ENCODE peak calls at places on chromosomes 7 and 10, in eight cellular contexts. One of them, this sample, is unnamed.

GRCh38 chr7:83469491-83469890 is 179.4 kb downstream of the SEMA3E start:
- DNase-seq in neuronal stem cell: no peak
- DNase-seq in body of pancreas: no peak
- DNase-seq in mucosa of descending colon: no peak
- DNase-seq in ovary: no peak
- DNase-seq in left ventricle myocardium inferior: no peak
- DNase-seq in mammary epithelial cell: no peak
- DNase-seq in heart left ventricle: no peak
- DNase-seq in this sample: peak; percentile 10

GRCh38 chr10:58982470-58983239 is 193.8 kb upstream of the PHYHIPL start:
- DNase-seq in neuronal stem cell: no peak
- DNase-seq in body of pancreas: no peak
- DNase-seq in mucosa of descending colon: no peak
- DNase-seq in ovary: no peak
- DNase-seq in left ventricle myocardium inferior: no peak
- DNase-seq in mammary epithelial cell: no peak
- DNase-seq in heart left ventricle: no peak
- DNase-seq in this sample: no peak

GRCh38 chr7:55056577-55057480 is 38.0 kb downstream of the EGFR start:
- DNase-seq in neuronal stem cell: no peak
- DNase-seq in body of pancreas: no peak
- DNase-seq in mucosa of descending colon: no peak
- DNase-seq in ovary: no peak
- DNase-seq in left ventricle myocardium inferior: no peak
- DNase-seq in mammary epithelial cell: no peak
- DNase-seq in heart left ventricle: no peak
- DNase-seq in this sample: peak; percentile 88

GRCh38 chr10:14466256-14466655 is 135.5 kb upstream of the FRMD4A start:
- DNase-seq in neuronal stem cell: no peak
- DNase-seq in body of pancreas: no peak
- DNase-seq in mucosa of descending colon: no peak
- DNase-seq in ovary: no peak
- DNase-seq in left ventricle myocardium inferior: no peak
- DNase-seq in mammary epithelial cell: no peak
- DNase-seq in heart left ventricle: no peak
- DNase-seq in this sample: peak; percentile 19

GRCh38 chr7:128963327-128963757 is 25.6 kb downstream of the IRF5 start:
- DNase-seq in neuronal stem cell: no peak
- DNase-seq in body of pancreas: no peak
- DNase-seq in mucosa of descending colon: no peak
- DNase-seq in ovary: no peak
- DNase-seq in left ventricle myocardium inferior: no peak
- DNase-seq in mammary epithelial cell: peak; percentile 64
- DNase-seq in heart left ventricle: no peak
- DNase-seq in this sample: peak; percentile 17

GRCh38 chr7:77404635-77405034 is 11.5 kb downstream of the GSAP start:
- DNase-seq in neuronal stem cell: no peak
- DNase-seq in body of pancreas: no peak
- DNase-seq in mucosa of descending colon: no peak
- DNase-seq in ovary: no peak
- DNase-seq in left ventricle myocardium inferior: no peak
- DNase-seq in mammary epithelial cell: no peak
- DNase-seq in heart left ventricle: no peak
- DNase-seq in this sample: no peak

GRCh38 chr7:146076344-146076743 is 40.3 kb upstream of the CNTNAP2 start:
- DNase-seq in neuronal stem cell: no peak
- DNase-seq in body of pancreas: no peak
- DNase-seq in mucosa of descending colon: no peak
- DNase-seq in ovary: no peak
- DNase-seq in left ventricle myocardium inferior: no peak
- DNase-seq in mammary epithelial cell: no peak
- DNase-seq in heart left ventricle: no peak
- DNase-seq in this sample: no peak

GRCh38 chr7:98281757-98282652 is 519 bp downstream of the BRI3 start:
- DNase-seq in neuronal stem cell: no peak
- DNase-seq in body of pancreas: peak; percentile 66
- DNase-seq in mucosa of descending colon: peak; percentile 77
- DNase-seq in ovary: peak; percentile 81
- DNase-seq in left ventricle myocardium inferior: no peak
- DNase-seq in mammary epithelial cell: no peak
- DNase-seq in heart left ventricle: peak; percentile 51
- DNase-seq in this sample: peak; percentile 56

GRCh38 chr7:93245525-93246432 is 13.6 kb downstream of the VPS50 start:
- DNase-seq in neuronal stem cell: peak; percentile 29
- DNase-seq in body of pancreas: no peak
- DNase-seq in mucosa of descending colon: no peak
- DNase-seq in ovary: no peak
- DNase-seq in left ventricle myocardium inferior: no peak
- DNase-seq in mammary epithelial cell: peak; percentile 6
- DNase-seq in heart left ventricle: no peak
- DNase-seq in this sample: peak; percentile 50

GRCh38 chr7:28349637-28350036 is 62.7 kb upstream of the CREB5 start:
- DNase-seq in neuronal stem cell: no peak
- DNase-seq in body of pancreas: no peak
- DNase-seq in mucosa of descending colon: no peak
- DNase-seq in ovary: no peak
- DNase-seq in left ventricle myocardium inferior: no peak
- DNase-seq in mammary epithelial cell: peak; percentile 14
- DNase-seq in heart left ventricle: no peak
- DNase-seq in this sample: peak; percentile 31

GRCh38 chr7:102393467-102393866 is 2.7 kb upstream of the PRKRIP1 start:
- DNase-seq in neuronal stem cell: no peak
- DNase-seq in body of pancreas: no peak
- DNase-seq in mucosa of descending colon: no peak
- DNase-seq in ovary: no peak
- DNase-seq in left ventricle myocardium inferior: no peak
- DNase-seq in mammary epithelial cell: no peak
- DNase-seq in heart left ventricle: no peak
- DNase-seq in this sample: no peak

GRCh38 chr10:127426746-127427145 is 122.4 kb upstream of the NPS start:
- DNase-seq in neuronal stem cell: no peak
- DNase-seq in body of pancreas: no peak
- DNase-seq in mucosa of descending colon: no peak
- DNase-seq in ovary: no peak
- DNase-seq in left ventricle myocardium inferior: no peak
- DNase-seq in mammary epithelial cell: no peak
- DNase-seq in heart left ventricle: no peak
- DNase-seq in this sample: peak; percentile 12

DNA sequence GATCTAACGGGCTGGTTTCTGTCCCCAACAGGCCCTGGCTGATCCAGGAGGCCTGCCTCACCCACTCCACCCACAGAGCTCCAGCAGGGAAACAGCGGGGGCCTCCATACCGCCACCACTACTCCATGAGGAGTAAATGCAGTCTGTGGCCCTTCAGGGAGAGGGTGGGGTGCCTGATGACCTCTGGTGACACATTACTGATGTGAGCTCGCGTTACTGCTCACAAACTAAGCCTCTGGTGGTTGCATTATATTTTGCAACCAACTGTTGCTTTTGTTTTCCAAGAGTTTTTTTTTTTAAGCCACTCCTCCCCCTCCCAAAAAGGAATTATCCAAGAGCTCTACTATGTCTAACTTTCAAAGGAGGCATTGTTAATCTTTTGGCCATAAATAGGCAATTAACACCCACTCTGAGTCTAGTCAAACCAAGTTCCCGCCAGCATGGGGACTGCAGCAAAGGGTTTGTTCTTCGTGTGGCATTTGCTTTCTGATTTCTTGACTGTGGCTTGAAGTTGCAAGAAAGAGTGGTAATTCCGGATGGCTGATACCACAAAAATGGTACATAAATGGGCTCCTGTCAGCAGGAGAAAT is 72.6 kb downstream of the FAM53B start:
- DNase-seq in neuronal stem cell: peak; percentile 48
- DNase-seq in body of pancreas: no peak
- DNase-seq in mucosa of descending colon: no peak
- DNase-seq in ovary: no peak
- DNase-seq in left ventricle myocardium inferior: peak; percentile 59
- DNase-seq in mammary epithelial cell: peak; percentile 72
- DNase-seq in heart left ventricle: peak; percentile 68
- DNase-seq in this sample: peak; percentile 72
- H3K4me1 ChIP-seq in neuronal stem cell: peaks cover 9% of the 10 kb centered on the region
- H3K4me1 ChIP-seq in body of pancreas: peaks cover 4% of the 10 kb centered on the region
- H3K4me1 ChIP-seq in mucosa of descending colon: peaks cover 16% of the 10 kb centered on the region
- H3K4me1 ChIP-seq in ovary: peaks cover 31% of the 10 kb centered on the region
- H3K4me1 ChIP-seq in left ventricle myocardium inferior: peaks cover 100% of the 10 kb centered on the region
- H3K4me1 ChIP-seq in mammary epithelial cell: peaks cover 17% of the 10 kb centered on the region
- H3K4me1 ChIP-seq in heart left ventricle: peaks cover 75% of the 10 kb centered on the region
- H3K4me1 ChIP-seq in this sample: no peaks in the 10 kb centered on the region

GRCh38 chr7:135168001-135168400 is 2.5 kb downstream of the CYREN start:
- DNase-seq in neuronal stem cell: no peak
- DNase-seq in body of pancreas: no peak
- DNase-seq in mucosa of descending colon: no peak
- DNase-seq in ovary: no peak
- DNase-seq in left ventricle myocardium inferior: no peak
- DNase-seq in mammary epithelial cell: no peak
- DNase-seq in heart left ventricle: no peak
- DNase-seq in this sample: peak; percentile 21
- H3K4me1 ChIP-seq in neuronal stem cell: peaks cover 10% of the 10 kb centered on the region
- H3K4me1 ChIP-seq in body of pancreas: peaks cover 40% of the 10 kb centered on the region
- H3K4me1 ChIP-seq in mucosa of descending colon: peaks cover 16% of the 10 kb centered on the region
- H3K4me1 ChIP-seq in ovary: no peaks in the 10 kb centered on the region
- H3K4me1 ChIP-seq in left ventricle myocardium inferior: peaks cover 73% of the 10 kb centered on the region
- H3K4me1 ChIP-seq in mammary epithelial cell: peaks cover 31% of the 10 kb centered on the region
- H3K4me1 ChIP-seq in heart left ventricle: peaks cover 41% of the 10 kb centered on the region
- H3K4me1 ChIP-seq in this sample: peaks cover 25% of the 10 kb centered on the region

GRCh38 chr10:72312865-72313391 is 39.2 kb downstream of the DDIT4 start:
- DNase-seq in neuronal stem cell: no peak
- DNase-seq in body of pancreas: no peak
- DNase-seq in mucosa of descending colon: no peak
- DNase-seq in ovary: no peak
- DNase-seq in left ventricle myocardium inferior: no peak
- DNase-seq in mammary epithelial cell: no peak
- DNase-seq in heart left ventricle: no peak
- DNase-seq in this sample: no peak

GRCh38 chr10:72309290-72310240 is 35.8 kb downstream of the DDIT4 start:
- DNase-seq in neuronal stem cell: no peak
- DNase-seq in body of pancreas: no peak
- DNase-seq in mucosa of descending colon: peak; percentile 76
- DNase-seq in ovary: no peak
- DNase-seq in left ventricle myocardium inferior: peak; percentile 70
- DNase-seq in mammary epithelial cell: no peak
- DNase-seq in heart left ventricle: peak; percentile 72
- DNase-seq in this sample: peak; percentile 71

GRCh38 chr10:72310241-72310633 is 36.5 kb downstream of the DDIT4 start:
- DNase-seq in neuronal stem cell: no peak
- DNase-seq in body of pancreas: no peak
- DNase-seq in mucosa of descending colon: peak; percentile 52
- DNase-seq in ovary: no peak
- DNase-seq in left ventricle myocardium inferior: no peak
- DNase-seq in mammary epithelial cell: peak; percentile 82
- DNase-seq in heart left ventricle: no peak
- DNase-seq in this sample: peak; percentile 41

GRCh38 chr10:72310636-72311035 is 36.9 kb downstream of the DDIT4 start:
- DNase-seq in neuronal stem cell: no peak
- DNase-seq in body of pancreas: no peak
- DNase-seq in mucosa of descending colon: no peak
- DNase-seq in ovary: no peak
- DNase-seq in left ventricle myocardium inferior: no peak
- DNase-seq in mammary epithelial cell: peak; percentile 65
- DNase-seq in heart left ventricle: no peak
- DNase-seq in this sample: no peak

DNA sequence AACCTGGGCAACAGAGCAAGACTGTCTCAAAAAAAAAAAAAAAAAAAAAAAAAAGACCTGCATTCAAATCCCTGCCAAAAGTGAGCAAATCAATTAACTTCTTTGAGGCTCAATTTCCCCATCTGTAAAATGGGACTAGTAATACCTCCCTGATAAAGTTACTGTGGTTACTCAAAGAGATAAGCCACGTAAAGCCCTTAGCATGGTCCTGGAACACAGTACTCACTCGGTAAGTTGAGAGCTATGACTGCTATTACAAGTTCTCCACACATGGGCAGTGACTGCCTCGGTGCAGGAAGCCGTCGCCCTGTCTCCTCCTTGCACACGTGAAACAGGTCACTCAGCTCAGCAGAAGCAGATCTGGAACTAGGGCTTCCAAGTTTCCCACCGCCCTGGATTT is 37.9 kb downstream of the DDIT4 start:
- DNase-seq in neuronal stem cell: no peak
- DNase-seq in body of pancreas: no peak
- DNase-seq in mucosa of descending colon: no peak
- DNase-seq in ovary: no peak
- DNase-seq in left ventricle myocardium inferior: no peak
- DNase-seq in mammary epithelial cell: no peak
- DNase-seq in heart left ventricle: no peak
- DNase-seq in this sample: no peak
- H3K4me1 ChIP-seq in neuronal stem cell: peaks cover 6% of the 10 kb centered on the region
- H3K4me1 ChIP-seq in body of pancreas: peaks cover 44% of the 10 kb centered on the region
- H3K4me1 ChIP-seq in mucosa of descending colon: peaks cover 52% of the 10 kb centered on the region
- H3K4me1 ChIP-seq in ovary: peaks cover 36% of the 10 kb centered on the region
- H3K4me1 ChIP-seq in left ventricle myocardium inferior: peaks cover 72% of the 10 kb centered on the region
- H3K4me1 ChIP-seq in mammary epithelial cell: peaks cover 58% of the 10 kb centered on the region
- H3K4me1 ChIP-seq in heart left ventricle: peaks cover 52% of the 10 kb centered on the region
- H3K4me1 ChIP-seq in this sample: peaks cover 36% of the 10 kb centered on the region

DNA sequence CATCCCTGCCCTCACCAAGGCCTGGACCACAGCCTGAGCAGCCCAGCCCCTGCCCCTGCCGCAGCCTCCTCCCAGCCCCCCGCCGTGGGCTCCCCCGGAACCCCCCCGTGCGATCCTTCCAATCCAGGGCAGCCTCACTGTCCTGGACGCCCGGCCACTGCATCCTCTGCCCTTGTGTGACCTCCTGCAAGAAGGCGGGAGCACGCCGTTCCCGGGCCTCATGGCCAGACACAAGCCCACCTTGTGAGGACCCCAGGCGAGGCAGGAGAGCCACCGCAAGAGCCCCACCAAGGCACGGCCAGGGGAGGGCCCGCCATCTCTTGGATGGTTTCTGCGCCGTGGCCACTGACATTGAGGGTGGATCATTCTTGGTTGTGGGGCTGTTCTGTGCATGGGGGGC is 7.8 kb upstream of the LFNG start:
- DNase-seq in neuronal stem cell: no peak
- DNase-seq in body of pancreas: no peak
- DNase-seq in mucosa of descending colon: no peak
- DNase-seq in ovary: no peak
- DNase-seq in left ventricle myocardium inferior: no peak
- DNase-seq in mammary epithelial cell: no peak
- DNase-seq in heart left ventricle: no peak
- DNase-seq in this sample: no peak
- H3K4me1 ChIP-seq in neuronal stem cell: peaks cover 52% of the 10 kb centered on the region
- H3K4me1 ChIP-seq in body of pancreas: peaks cover 27% of the 10 kb centered on the region
- H3K4me1 ChIP-seq in mucosa of descending colon: peaks cover 26% of the 10 kb centered on the region
- H3K4me1 ChIP-seq in ovary: no peaks in the 10 kb centered on the region
- H3K4me1 ChIP-seq in left ventricle myocardium inferior: peaks cover 58% of the 10 kb centered on the region
- H3K4me1 ChIP-seq in mammary epithelial cell: peaks cover 42% of the 10 kb centered on the region
- H3K4me1 ChIP-seq in heart left ventricle: peaks cover 34% of the 10 kb centered on the region
- H3K4me1 ChIP-seq in this sample: peaks cover 19% of the 10 kb centered on the region